ENCODE peak calls at places on chromosome 22, in four cellular contexts. One of them, this sample, is unnamed. For H3K4me1 and H3K27me3, the result is how much of the 10 kb centered on the place peaks cover.

GRCh38 chr22:29030016-29030617 is 31.5 kb downstream of the C22orf31 start:
- DNase-seq in astrocyte: peak
- DNase-seq in heart right ventricle: no peak
- DNase-seq in right cardiac atrium: no peak
- DNase-seq in this sample: peak

GRCh38 chr22:31106001-31106571 is 1.3 kb downstream of the SELENOM start:
- DNase-seq in right cardiac atrium: no peak
- DNase-seq in astrocyte: no peak
- DNase-seq in heart right ventricle: peak
- DNase-seq in this sample: no peak

GRCh38 chr22:44661659-44662569 is 40.1 kb upstream of the PRR5 start:
- DNase-seq in astrocyte: no peak
- DNase-seq in heart right ventricle: no peak
- DNase-seq in right cardiac atrium: no peak
- DNase-seq in this sample: no peak

GRCh38 chr22:33806191-33806590 is 114.1 kb downstream of the LARGE1 start:
- DNase-seq in astrocyte: no peak
- DNase-seq in right cardiac atrium: no peak
- DNase-seq in heart right ventricle: no peak
- DNase-seq in this sample: no peak

GRCh38 chr22:49928185-49928495 is 9.7 kb downstream of the CRELD2 start:
- DNase-seq in astrocyte: no peak
- DNase-seq in right cardiac atrium: no peak
- DNase-seq in heart right ventricle: no peak
- DNase-seq in this sample: no peak

GRCh38 chr22:26642465-26643367 is 14.7 kb upstream of the MIAT start:
- DNase-seq in right cardiac atrium: peak
- DNase-seq in astrocyte: peak
- DNase-seq in heart right ventricle: peak
- DNase-seq in this sample: no peak

GRCh38 chr22:48605125-48605524 is 1222.5 kb downstream of the BRD1 start:
- DNase-seq in right cardiac atrium: peak
- DNase-seq in astrocyte: no peak
- DNase-seq in heart right ventricle: no peak
- DNase-seq in this sample: no peak

GRCh38 chr22:37930270-37930951 is 23.0 kb downstream of the C22orf23 start:
- DNase-seq in astrocyte: no peak
- DNase-seq in right cardiac atrium: no peak
- DNase-seq in heart right ventricle: no peak
- DNase-seq in this sample: no peak

GRCh38 chr22:44731357-44731970 is 20.9 kb upstream of the ARHGAP8 start:
- DNase-seq in astrocyte: no peak
- DNase-seq in heart right ventricle: no peak
- DNase-seq in right cardiac atrium: peak
- DNase-seq in this sample: no peak

GRCh38 chr22:25143161-25144076 is 56.2 kb upstream of the CRYBB3 start:
- DNase-seq in heart right ventricle: no peak
- DNase-seq in astrocyte: no peak
- DNase-seq in right cardiac atrium: no peak
- DNase-seq in this sample: no peak

GRCh38 chr22:37279469-37279868 is 2.8 kb upstream of the CYTH4 start:
- DNase-seq in right cardiac atrium: no peak
- DNase-seq in astrocyte: peak
- DNase-seq in heart right ventricle: no peak
- DNase-seq in this sample: no peak

GRCh38 chr22:44583076-44583760 is 85.2 kb upstream of the RTL6 start:
- DNase-seq in heart right ventricle: no peak
- DNase-seq in right cardiac atrium: no peak
- DNase-seq in astrocyte: peak
- DNase-seq in this sample: no peak

GRCh38 chr22:39519681-39520053 is 695 bp upstream of the ATF4 start:
- DNase-seq in heart right ventricle: peak
- DNase-seq in right cardiac atrium: peak
- DNase-seq in astrocyte: no peak
- DNase-seq in this sample: no peak

GRCh38 chr22:35477911-35478582 is 62.6 kb upstream of the RASD2 start:
- DNase-seq in astrocyte: peak
- DNase-seq in heart right ventricle: peak
- DNase-seq in right cardiac atrium: peak
- DNase-seq in this sample: peak

GRCh38 chr22:46854125-46854870 is 91.8 kb downstream of the TBC1D22A start:
- DNase-seq in right cardiac atrium: peak
- DNase-seq in astrocyte: no peak
- DNase-seq in heart right ventricle: no peak
- DNase-seq in this sample: no peak

GRCh38 chr22:32649515-32650200 is 151.8 kb upstream of the TIMP3 start:
- DNase-seq in right cardiac atrium: peak
- DNase-seq in astrocyte: peak
- DNase-seq in heart right ventricle: no peak
- DNase-seq in this sample: no peak

GRCh38 chr22:23010430-23010829 is 59.9 kb upstream of the GNAZ start:
- DNase-seq in heart right ventricle: no peak
- DNase-seq in astrocyte: no peak
- DNase-seq in right cardiac atrium: no peak
- DNase-seq in this sample: no peak
- H3K27ac ChIP-seq in heart right ventricle: no peak
- H3K27ac ChIP-seq in astrocyte: no peak
- H3K27ac ChIP-seq in right cardiac atrium: no peak
- H3K27ac ChIP-seq in this sample: no peak

DNA sequence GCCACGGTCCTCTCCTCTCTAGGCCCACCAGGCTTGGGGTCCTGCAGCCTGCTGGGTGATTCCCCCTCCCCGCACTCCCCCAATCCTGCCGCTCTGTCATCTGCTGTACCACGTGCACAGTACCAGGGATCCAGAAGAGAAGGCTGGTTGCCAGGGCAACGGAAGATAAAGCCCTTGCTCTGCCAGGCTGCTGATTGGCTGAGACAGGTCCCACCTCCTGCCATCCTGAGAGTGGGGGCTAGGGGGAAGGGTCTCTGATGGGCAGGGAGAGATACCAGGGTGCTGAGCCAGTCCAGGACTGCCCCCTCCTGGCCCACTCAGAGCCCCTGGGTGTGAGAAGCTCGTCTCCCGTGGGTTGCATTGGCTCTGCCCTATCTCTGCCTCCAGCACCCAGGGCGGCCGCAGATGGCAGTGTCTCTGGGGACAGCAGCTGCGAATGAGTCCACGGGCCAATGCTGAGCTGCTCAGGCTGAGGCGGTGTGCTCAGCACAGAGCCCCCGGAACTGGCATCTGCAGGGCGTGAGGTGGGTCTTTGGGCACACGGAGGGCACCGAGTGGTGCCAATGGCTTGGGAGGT is at the start of gene SMIM45:
- DNase-seq in astrocyte: no peak
- DNase-seq in heart right ventricle: no peak
- DNase-seq in right cardiac atrium: no peak
- DNase-seq in this sample: no peak
- H3K4me1 ChIP-seq in astrocyte: under half
- H3K4me1 ChIP-seq in heart right ventricle: under half
- H3K4me1 ChIP-seq in right cardiac atrium: under half
- H3K4me1 ChIP-seq in this sample: under half

GRCh38 chr22:19758896-19759458 is 1.6 kb upstream of the TBX1 start:
- DNase-seq in astrocyte: no peak
- DNase-seq in heart right ventricle: no peak
- DNase-seq in right cardiac atrium: peak
- DNase-seq in this sample: no peak
- H3K27me3 ChIP-seq in astrocyte: half or more
- H3K27me3 ChIP-seq in heart right ventricle: half or more
- H3K27me3 ChIP-seq in right cardiac atrium: under half
- H3K27me3 ChIP-seq in this sample: half or more

DNA sequence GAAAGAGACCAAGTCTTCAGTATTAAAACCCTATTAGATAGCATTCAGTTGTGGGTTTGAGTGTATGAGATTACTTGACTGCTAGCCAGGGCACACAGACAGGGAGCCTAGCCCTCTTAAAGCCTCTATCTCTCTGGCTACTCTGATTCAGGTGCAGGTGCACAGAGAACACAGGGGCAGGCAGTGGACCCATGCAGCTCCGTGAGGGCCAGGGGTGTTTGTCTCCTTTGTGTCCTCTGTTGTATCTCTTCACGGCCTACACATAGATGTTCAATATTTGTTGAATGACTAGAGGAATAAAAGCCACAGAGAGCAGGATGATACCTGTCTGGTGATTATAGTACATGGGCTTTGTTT is 21.5 kb upstream of the AIFM3 start:
- DNase-seq in heart right ventricle: no peak
- DNase-seq in right cardiac atrium: no peak
- DNase-seq in astrocyte: no peak
- DNase-seq in this sample: no peak
- H3K27ac ChIP-seq in heart right ventricle: no peak
- H3K27ac ChIP-seq in right cardiac atrium: no peak
- H3K27ac ChIP-seq in astrocyte: peak
- H3K27ac ChIP-seq in this sample: peak